ENCODE peak calls at places on chromosomes 13 and 19, in seven cellular contexts. One of them, this sample, is unnamed.

GRCh38 chr19:3830841-3831589 is 37.8 kb downstream of the ZFR2 start:
- DNase-seq in neural crest cell: no peak
- DNase-seq in uterus: no peak
- DNase-seq in T-helper 2 cell: no peak
- DNase-seq in stimulated activated CD4-positive, alpha-beta T cell treated with anti-CD3 and anti-CD28 coated beads, Interleukin-1b, Interleukin-23, amount 100 ng/mL, for 4 hours: no peak
- DNase-seq in right atrium auricular region: no peak
- DNase-seq in GM13977: no peak
- DNase-seq in this sample: no peak

GRCh38 chr13:51619614-51620013 is 35.4 kb downstream of the WDFY2 start:
- DNase-seq in GM13977: no peak
- DNase-seq in neural crest cell: no peak
- DNase-seq in stimulated activated CD4-positive, alpha-beta T cell treated with anti-CD3 and anti-CD28 coated beads, Interleukin-1b, Interleukin-23, amount 100 ng/mL, for 4 hours: no peak
- DNase-seq in T-helper 2 cell: no peak
- DNase-seq in right atrium auricular region: no peak
- DNase-seq in uterus: no peak
- DNase-seq in this sample: no peak

GRCh38 chr13:40377783-40378182 is 288.7 kb downstream of the FOXO1 start:
- DNase-seq in GM13977: no peak
- DNase-seq in T-helper 2 cell: no peak
- DNase-seq in right atrium auricular region: no peak
- DNase-seq in uterus: peak
- DNase-seq in stimulated activated CD4-positive, alpha-beta T cell treated with anti-CD3 and anti-CD28 coated beads, Interleukin-1b, Interleukin-23, amount 100 ng/mL, for 4 hours: peak
- DNase-seq in neural crest cell: no peak
- DNase-seq in this sample: no peak

GRCh38 chr13:112782433-112783010 is 92.7 kb downstream of the ATP11A start:
- DNase-seq in stimulated activated CD4-positive, alpha-beta T cell treated with anti-CD3 and anti-CD28 coated beads, Interleukin-1b, Interleukin-23, amount 100 ng/mL, for 4 hours: no peak
- DNase-seq in right atrium auricular region: peak
- DNase-seq in uterus: no peak
- DNase-seq in GM13977: no peak
- DNase-seq in neural crest cell: no peak
- DNase-seq in T-helper 2 cell: no peak
- DNase-seq in this sample: no peak

GRCh38 chr13:113996912-113997745 is 23.3 kb upstream of the C13orf46 start:
- DNase-seq in T-helper 2 cell: no peak
- DNase-seq in GM13977: no peak
- DNase-seq in stimulated activated CD4-positive, alpha-beta T cell treated with anti-CD3 and anti-CD28 coated beads, Interleukin-1b, Interleukin-23, amount 100 ng/mL, for 4 hours: no peak
- DNase-seq in right atrium auricular region: no peak
- DNase-seq in neural crest cell: no peak
- DNase-seq in uterus: no peak
- DNase-seq in this sample: no peak

GRCh38 chr13:87331178-87331577 is 340.0 kb upstream of the SLITRK5 start:
- DNase-seq in uterus: no peak
- DNase-seq in neural crest cell: no peak
- DNase-seq in stimulated activated CD4-positive, alpha-beta T cell treated with anti-CD3 and anti-CD28 coated beads, Interleukin-1b, Interleukin-23, amount 100 ng/mL, for 4 hours: no peak
- DNase-seq in GM13977: no peak
- DNase-seq in right atrium auricular region: no peak
- DNase-seq in T-helper 2 cell: no peak
- DNase-seq in this sample: no peak

GRCh38 chr19:46984077-46985010 is 35.3 kb upstream of the NPAS1 start:
- DNase-seq in stimulated activated CD4-positive, alpha-beta T cell treated with anti-CD3 and anti-CD28 coated beads, Interleukin-1b, Interleukin-23, amount 100 ng/mL, for 4 hours: no peak
- DNase-seq in uterus: peak
- DNase-seq in T-helper 2 cell: no peak
- DNase-seq in right atrium auricular region: no peak
- DNase-seq in neural crest cell: no peak
- DNase-seq in GM13977: no peak
- DNase-seq in this sample: no peak

GRCh38 chr13:52127378-52127777 is 1.5 kb downstream of the NEK5 start:
- DNase-seq in GM13977: no peak
- DNase-seq in stimulated activated CD4-positive, alpha-beta T cell treated with anti-CD3 and anti-CD28 coated beads, Interleukin-1b, Interleukin-23, amount 100 ng/mL, for 4 hours: no peak
- DNase-seq in uterus: no peak
- DNase-seq in T-helper 2 cell: no peak
- DNase-seq in neural crest cell: no peak
- DNase-seq in right atrium auricular region: no peak
- DNase-seq in this sample: no peak

GRCh38 chr13:45718063-45718462 is 15.9 kb downstream of the CBY2 start:
- DNase-seq in right atrium auricular region: peak
- DNase-seq in GM13977: peak
- DNase-seq in uterus: no peak
- DNase-seq in T-helper 2 cell: no peak
- DNase-seq in stimulated activated CD4-positive, alpha-beta T cell treated with anti-CD3 and anti-CD28 coated beads, Interleukin-1b, Interleukin-23, amount 100 ng/mL, for 4 hours: no peak
- DNase-seq in neural crest cell: no peak
- DNase-seq in this sample: peak

GRCh38 chr13:63024458-63024857 is 1608.8 kb upstream of the PCDH20 start:
- DNase-seq in T-helper 2 cell: no peak
- DNase-seq in neural crest cell: no peak
- DNase-seq in GM13977: no peak
- DNase-seq in uterus: no peak
- DNase-seq in right atrium auricular region: no peak
- DNase-seq in stimulated activated CD4-positive, alpha-beta T cell treated with anti-CD3 and anti-CD28 coated beads, Interleukin-1b, Interleukin-23, amount 100 ng/mL, for 4 hours: no peak
- DNase-seq in this sample: no peak

GRCh38 chr13:33723365-33723764 is 94.6 kb upstream of the RFC3 start:
- DNase-seq in neural crest cell: no peak
- DNase-seq in right atrium auricular region: no peak
- DNase-seq in uterus: no peak
- DNase-seq in stimulated activated CD4-positive, alpha-beta T cell treated with anti-CD3 and anti-CD28 coated beads, Interleukin-1b, Interleukin-23, amount 100 ng/mL, for 4 hours: no peak
- DNase-seq in T-helper 2 cell: no peak
- DNase-seq in GM13977: no peak
- DNase-seq in this sample: no peak

GRCh38 chr13:42486711-42487198 is 87.2 kb upstream of the TNFSF11 start:
- DNase-seq in uterus: no peak
- DNase-seq in T-helper 2 cell: no peak
- DNase-seq in right atrium auricular region: no peak
- DNase-seq in stimulated activated CD4-positive, alpha-beta T cell treated with anti-CD3 and anti-CD28 coated beads, Interleukin-1b, Interleukin-23, amount 100 ng/mL, for 4 hours: no peak
- DNase-seq in neural crest cell: no peak
- DNase-seq in GM13977: no peak
- DNase-seq in this sample: no peak

GRCh38 chr13:90630716-90631115 is 716.8 kb upstream of the MIR17HG start:
- DNase-seq in right atrium auricular region: no peak
- DNase-seq in uterus: no peak
- DNase-seq in neural crest cell: no peak
- DNase-seq in T-helper 2 cell: no peak
- DNase-seq in GM13977: no peak
- DNase-seq in stimulated activated CD4-positive, alpha-beta T cell treated with anti-CD3 and anti-CD28 coated beads, Interleukin-1b, Interleukin-23, amount 100 ng/mL, for 4 hours: no peak
- DNase-seq in this sample: no peak

GRCh38 chr19:17874423-17875135 is 2.8 kb downstream of the SLC5A5 start:
- DNase-seq in right atrium auricular region: no peak
- DNase-seq in stimulated activated CD4-positive, alpha-beta T cell treated with anti-CD3 and anti-CD28 coated beads, Interleukin-1b, Interleukin-23, amount 100 ng/mL, for 4 hours: no peak
- DNase-seq in T-helper 2 cell: no peak
- DNase-seq in neural crest cell: no peak
- DNase-seq in uterus: no peak
- DNase-seq in GM13977: no peak
- DNase-seq in this sample: no peak

GRCh38 chr19:50258918-50259372 is 55.5 kb downstream of the MYH14 start:
- DNase-seq in uterus: no peak
- DNase-seq in neural crest cell: peak
- DNase-seq in T-helper 2 cell: no peak
- DNase-seq in GM13977: peak
- DNase-seq in stimulated activated CD4-positive, alpha-beta T cell treated with anti-CD3 and anti-CD28 coated beads, Interleukin-1b, Interleukin-23, amount 100 ng/mL, for 4 hours: no peak
- DNase-seq in right atrium auricular region: no peak
- DNase-seq in this sample: no peak

GRCh38 chr13:29081036-29081435 is 260.9 kb downstream of the MTUS2 start:
- DNase-seq in right atrium auricular region: no peak
- DNase-seq in neural crest cell: no peak
- DNase-seq in GM13977: peak
- DNase-seq in uterus: no peak
- DNase-seq in stimulated activated CD4-positive, alpha-beta T cell treated with anti-CD3 and anti-CD28 coated beads, Interleukin-1b, Interleukin-23, amount 100 ng/mL, for 4 hours: no peak
- DNase-seq in T-helper 2 cell: no peak
- DNase-seq in this sample: no peak

GRCh38 chr13:111874981-111875380 is 192.0 kb upstream of the SOX1 start:
- DNase-seq in stimulated activated CD4-positive, alpha-beta T cell treated with anti-CD3 and anti-CD28 coated beads, Interleukin-1b, Interleukin-23, amount 100 ng/mL, for 4 hours: no peak
- DNase-seq in uterus: no peak
- DNase-seq in GM13977: no peak
- DNase-seq in right atrium auricular region: peak
- DNase-seq in neural crest cell: no peak
- DNase-seq in T-helper 2 cell: no peak
- DNase-seq in this sample: no peak

GRCh38 chr19:43784251-43784980 is 3.6 kb upstream of the KCNN4 start:
- DNase-seq in GM13977: peak
- DNase-seq in stimulated activated CD4-positive, alpha-beta T cell treated with anti-CD3 and anti-CD28 coated beads, Interleukin-1b, Interleukin-23, amount 100 ng/mL, for 4 hours: peak
- DNase-seq in right atrium auricular region: peak
- DNase-seq in T-helper 2 cell: peak
- DNase-seq in neural crest cell: no peak
- DNase-seq in uterus: no peak
- DNase-seq in this sample: peak

GRCh38 chr19:57817976-57818375 is 3.3 kb upstream of the ZNF552 start:
- DNase-seq in GM13977: no peak
- DNase-seq in neural crest cell: no peak
- DNase-seq in stimulated activated CD4-positive, alpha-beta T cell treated with anti-CD3 and anti-CD28 coated beads, Interleukin-1b, Interleukin-23, amount 100 ng/mL, for 4 hours: no peak
- DNase-seq in right atrium auricular region: no peak
- DNase-seq in T-helper 2 cell: no peak
- DNase-seq in uterus: no peak
- DNase-seq in this sample: no peak

GRCh38 chr19:51607077-51607476 is 23.1 kb downstream of the SIGLEC5 start:
- DNase-seq in right atrium auricular region: no peak
- DNase-seq in uterus: no peak
- DNase-seq in T-helper 2 cell: no peak
- DNase-seq in GM13977: peak
- DNase-seq in stimulated activated CD4-positive, alpha-beta T cell treated with anti-CD3 and anti-CD28 coated beads, Interleukin-1b, Interleukin-23, amount 100 ng/mL, for 4 hours: no peak
- DNase-seq in neural crest cell: no peak
- DNase-seq in this sample: no peak

GRCh38 chr19:4889034-4889825 is 13.5 kb downstream of the ARRDC5 start:
- DNase-seq in GM13977: no peak
- DNase-seq in stimulated activated CD4-positive, alpha-beta T cell treated with anti-CD3 and anti-CD28 coated beads, Interleukin-1b, Interleukin-23, amount 100 ng/mL, for 4 hours: no peak
- DNase-seq in right atrium auricular region: no peak
- DNase-seq in uterus: no peak
- DNase-seq in T-helper 2 cell: no peak
- DNase-seq in neural crest cell: no peak
- DNase-seq in this sample: no peak

This sample was measured in HL-60.